ENCODE peak calls at places on chromosomes 1 and 21, in six cellular contexts. One of them, this sample, is unnamed. For H3K27me3, the result is how much of the 10 kb centered on the place peaks cover.

GRCh38 chr21:39630827-39631226 is 18.1 kb downstream of the B3GALT5 start:
- DNase-seq in effector memory CD4-positive, alpha-beta T cell: no peak
- DNase-seq in uterus: no peak
- DNase-seq in HCT116: no peak
- DNase-seq in fibroblast of lung: peak
- DNase-seq in GM23248: peak
- DNase-seq in this sample: no peak

GRCh38 chr1:51906306-51907078 is 28.0 kb upstream of the NRDC start:
- DNase-seq in effector memory CD4-positive, alpha-beta T cell: no peak
- DNase-seq in uterus: no peak
- DNase-seq in HCT116: no peak
- DNase-seq in fibroblast of lung: peak
- DNase-seq in GM23248: peak
- DNase-seq in this sample: no peak

GRCh38 chr1:64393790-64394189 is 76.1 kb upstream of the CACHD1 start:
- DNase-seq in effector memory CD4-positive, alpha-beta T cell: no peak
- DNase-seq in uterus: no peak
- DNase-seq in HCT116: no peak
- DNase-seq in fibroblast of lung: no peak
- DNase-seq in GM23248: no peak
- DNase-seq in this sample: no peak

GRCh38 chr21:33531007-33531406 is 10.9 kb downstream of the GART start:
- DNase-seq in effector memory CD4-positive, alpha-beta T cell: no peak
- DNase-seq in uterus: no peak
- DNase-seq in HCT116: no peak
- DNase-seq in fibroblast of lung: no peak
- DNase-seq in GM23248: no peak
- DNase-seq in this sample: no peak

GRCh38 chr1:218480137-218480536 is 135.0 kb downstream of the TGFB2 start:
- DNase-seq in effector memory CD4-positive, alpha-beta T cell: no peak
- DNase-seq in uterus: no peak
- DNase-seq in HCT116: no peak
- DNase-seq in fibroblast of lung: peak
- DNase-seq in GM23248: peak
- DNase-seq in this sample: no peak

GRCh38 chr1:36132029-36132428 is 7.0 kb upstream of the COL8A2 start:
- DNase-seq in effector memory CD4-positive, alpha-beta T cell: no peak
- DNase-seq in uterus: no peak
- DNase-seq in HCT116: no peak
- DNase-seq in fibroblast of lung: no peak
- DNase-seq in GM23248: no peak
- DNase-seq in this sample: no peak

GRCh38 chr1:234572966-234573365 is 37.0 kb downstream of the IRF2BP2 start:
- DNase-seq in effector memory CD4-positive, alpha-beta T cell: no peak
- DNase-seq in uterus: no peak
- DNase-seq in HCT116: no peak
- DNase-seq in fibroblast of lung: no peak
- DNase-seq in GM23248: no peak
- DNase-seq in this sample: no peak

GRCh38 chr1:27589841-27590426 is 14.0 kb downstream of the AHDC1 start:
- DNase-seq in effector memory CD4-positive, alpha-beta T cell: no peak
- DNase-seq in uterus: no peak
- DNase-seq in HCT116: no peak
- DNase-seq in fibroblast of lung: peak
- DNase-seq in GM23248: no peak
- DNase-seq in this sample: no peak

GRCh38 chr1:3869751-3870301 is 12.6 kb downstream of the DFFB start:
- DNase-seq in effector memory CD4-positive, alpha-beta T cell: no peak
- DNase-seq in uterus: no peak
- DNase-seq in HCT116: no peak
- DNase-seq in fibroblast of lung: no peak
- DNase-seq in GM23248: no peak
- DNase-seq in this sample: no peak

GRCh38 chr1:16189003-16189402 is 23.4 kb downstream of the ARHGEF19 start:
- DNase-seq in effector memory CD4-positive, alpha-beta T cell: no peak
- DNase-seq in uterus: no peak
- DNase-seq in HCT116: no peak
- DNase-seq in fibroblast of lung: peak
- DNase-seq in GM23248: peak
- DNase-seq in this sample: no peak

GRCh38 chr1:64663654-64664053 is 81.2 kb upstream of the RAVER2 start:
- DNase-seq in effector memory CD4-positive, alpha-beta T cell: no peak
- DNase-seq in uterus: no peak
- DNase-seq in HCT116: no peak
- DNase-seq in fibroblast of lung: no peak
- DNase-seq in GM23248: peak
- DNase-seq in this sample: peak

GRCh38 chr1:15282810-15283474 is 35.9 kb downstream of the FHAD1 start:
- DNase-seq in effector memory CD4-positive, alpha-beta T cell: no peak
- DNase-seq in uterus: no peak
- DNase-seq in HCT116: no peak
- DNase-seq in fibroblast of lung: no peak
- DNase-seq in GM23248: no peak
- DNase-seq in this sample: no peak

GRCh38 chr1:156854634-156855033 is 4.3 kb downstream of the INSRR start:
- DNase-seq in effector memory CD4-positive, alpha-beta T cell: no peak
- DNase-seq in uterus: no peak
- DNase-seq in HCT116: no peak
- DNase-seq in fibroblast of lung: no peak
- DNase-seq in GM23248: no peak
- DNase-seq in this sample: no peak

GRCh38 chr1:156849151-156849496 is 9.8 kb downstream of the INSRR start:
- DNase-seq in effector memory CD4-positive, alpha-beta T cell: no peak
- DNase-seq in uterus: no peak
- DNase-seq in HCT116: no peak
- DNase-seq in fibroblast of lung: no peak
- DNase-seq in GM23248: no peak
- DNase-seq in this sample: no peak

GRCh38 chr1:156853761-156854160 is 5.2 kb downstream of the INSRR start:
- DNase-seq in effector memory CD4-positive, alpha-beta T cell: no peak
- DNase-seq in uterus: no peak
- DNase-seq in HCT116: no peak
- DNase-seq in fibroblast of lung: no peak
- DNase-seq in GM23248: no peak
- DNase-seq in this sample: no peak

GRCh38 chr1:156852414-156852874 is 6.5 kb downstream of the INSRR start:
- DNase-seq in effector memory CD4-positive, alpha-beta T cell: no peak
- DNase-seq in uterus: no peak
- DNase-seq in HCT116: no peak
- DNase-seq in fibroblast of lung: peak
- DNase-seq in GM23248: peak
- DNase-seq in this sample: no peak

GRCh38 chr1:156851779-156852413 is 7.0 kb downstream of the INSRR start:
- DNase-seq in effector memory CD4-positive, alpha-beta T cell: no peak
- DNase-seq in uterus: no peak
- DNase-seq in HCT116: no peak
- DNase-seq in fibroblast of lung: no peak
- DNase-seq in GM23248: no peak
- DNase-seq in this sample: no peak
- H3K27me3 ChIP-seq in effector memory CD4-positive, alpha-beta T cell: under half
- H3K27me3 ChIP-seq in uterus: under half
- H3K27me3 ChIP-seq in HCT116: under half
- H3K27me3 ChIP-seq in fibroblast of lung: half or more
- H3K27me3 ChIP-seq in GM23248: under half
- H3K27me3 ChIP-seq in this sample: under half

DNA sequence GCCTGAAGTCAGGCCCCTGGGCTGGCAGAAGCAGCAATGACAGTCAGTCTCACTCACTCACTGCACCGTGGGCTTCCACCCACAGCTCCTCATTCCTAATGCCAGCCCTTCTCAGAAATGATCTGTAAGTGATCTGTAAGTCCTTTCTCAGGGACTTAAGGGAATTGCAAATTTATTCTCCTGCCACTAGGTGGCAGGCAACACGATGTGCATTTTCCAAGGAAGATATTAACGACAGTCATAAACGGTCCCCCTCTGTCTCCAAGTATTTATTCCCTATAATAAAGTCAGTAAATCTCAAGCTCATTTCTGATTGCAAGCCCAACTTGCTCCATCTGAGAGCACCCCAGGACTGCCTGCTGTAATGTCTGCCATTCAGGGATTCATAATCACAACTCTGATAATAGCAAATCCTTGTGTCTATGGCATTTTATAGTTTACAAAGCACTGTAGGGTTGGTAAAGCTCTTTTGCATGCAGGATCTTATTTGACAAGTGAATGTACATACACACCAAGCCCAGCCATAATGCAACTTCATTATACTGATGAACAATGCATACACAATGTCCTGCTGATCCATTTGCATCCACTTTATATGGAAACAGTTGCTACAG is 380.6 kb upstream of the CAMK1G start:
- DNase-seq in effector memory CD4-positive, alpha-beta T cell: no peak
- DNase-seq in uterus: no peak
- DNase-seq in HCT116: peak
- DNase-seq in fibroblast of lung: peak
- DNase-seq in GM23248: peak
- DNase-seq in this sample: peak
- H3K27me3 ChIP-seq in effector memory CD4-positive, alpha-beta T cell: under half
- H3K27me3 ChIP-seq in uterus: under half
- H3K27me3 ChIP-seq in HCT116: under half
- H3K27me3 ChIP-seq in fibroblast of lung: under half
- H3K27me3 ChIP-seq in GM23248: under half
- H3K27me3 ChIP-seq in this sample: under half

GRCh38 chr1:46466477-46467182 is 23.0 kb upstream of the DMBX1 start:
- DNase-seq in effector memory CD4-positive, alpha-beta T cell: no peak
- DNase-seq in uterus: no peak
- DNase-seq in HCT116: no peak
- DNase-seq in fibroblast of lung: no peak
- DNase-seq in GM23248: peak
- DNase-seq in this sample: peak
- H3K27me3 ChIP-seq in effector memory CD4-positive, alpha-beta T cell: under half
- H3K27me3 ChIP-seq in uterus: under half
- H3K27me3 ChIP-seq in HCT116: under half
- H3K27me3 ChIP-seq in fibroblast of lung: under half
- H3K27me3 ChIP-seq in GM23248: under half
- H3K27me3 ChIP-seq in this sample: half or more

GRCh38 chr1:39677645-39678044 is 5.7 kb upstream of the NT5C1A start:
- DNase-seq in effector memory CD4-positive, alpha-beta T cell: no peak
- DNase-seq in uterus: no peak
- DNase-seq in HCT116: no peak
- DNase-seq in fibroblast of lung: no peak
- DNase-seq in GM23248: no peak
- DNase-seq in this sample: no peak
- H3K27me3 ChIP-seq in effector memory CD4-positive, alpha-beta T cell: under half
- H3K27me3 ChIP-seq in uterus: under half
- H3K27me3 ChIP-seq in HCT116: under half
- H3K27me3 ChIP-seq in fibroblast of lung: under half
- H3K27me3 ChIP-seq in GM23248: under half
- H3K27me3 ChIP-seq in this sample: under half

DNA sequence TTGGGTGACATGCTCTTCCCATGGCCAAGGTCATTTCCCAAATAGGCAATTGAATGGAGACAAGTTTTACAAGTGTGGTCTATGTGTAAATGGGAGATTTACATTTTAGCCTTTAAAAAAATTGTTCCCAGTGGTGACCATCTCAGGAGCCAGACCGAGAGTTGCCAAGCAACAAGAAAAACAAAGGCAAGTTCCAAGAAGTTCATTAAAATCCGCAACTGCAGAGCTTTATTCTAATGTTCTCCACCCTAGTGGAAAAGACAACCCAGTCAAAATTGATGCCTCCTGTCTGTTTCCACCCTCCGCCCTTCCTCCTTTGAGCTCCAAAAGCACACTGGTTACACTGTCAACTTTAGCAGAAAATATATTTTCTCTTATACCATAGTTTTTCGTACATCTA is 33.2 kb upstream of the CD55 start:
- DNase-seq in effector memory CD4-positive, alpha-beta T cell: no peak
- DNase-seq in uterus: no peak
- DNase-seq in HCT116: no peak
- DNase-seq in fibroblast of lung: no peak
- DNase-seq in GM23248: no peak
- DNase-seq in this sample: no peak
- H3K27me3 ChIP-seq in effector memory CD4-positive, alpha-beta T cell: under half
- H3K27me3 ChIP-seq in uterus: under half
- H3K27me3 ChIP-seq in HCT116: under half
- H3K27me3 ChIP-seq in fibroblast of lung: under half
- H3K27me3 ChIP-seq in GM23248: under half
- H3K27me3 ChIP-seq in this sample: under half

GRCh38 chr1:24926596-24927249 is 3.4 kb downstream of the RUNX3 start:
- DNase-seq in effector memory CD4-positive, alpha-beta T cell: no peak
- DNase-seq in uterus: no peak
- DNase-seq in HCT116: no peak
- DNase-seq in fibroblast of lung: no peak
- DNase-seq in GM23248: peak
- DNase-seq in this sample: no peak

GRCh38 chr1:24927473-24927872 is 2.6 kb downstream of the RUNX3 start:
- DNase-seq in effector memory CD4-positive, alpha-beta T cell: no peak
- DNase-seq in uterus: no peak
- DNase-seq in HCT116: no peak
- DNase-seq in fibroblast of lung: no peak
- DNase-seq in GM23248: no peak
- DNase-seq in this sample: no peak

GRCh38 chr1:24929091-24929875 is 793 bp downstream of the RUNX3 start:
- DNase-seq in effector memory CD4-positive, alpha-beta T cell: peak
- DNase-seq in uterus: no peak
- DNase-seq in HCT116: no peak
- DNase-seq in fibroblast of lung: no peak
- DNase-seq in GM23248: peak
- DNase-seq in this sample: peak

GRCh38 chr1:24928631-24929090 is 1.4 kb downstream of the RUNX3 start:
- DNase-seq in effector memory CD4-positive, alpha-beta T cell: no peak
- DNase-seq in uterus: no peak
- DNase-seq in HCT116: no peak
- DNase-seq in fibroblast of lung: no peak
- DNase-seq in GM23248: peak
- DNase-seq in this sample: peak

GRCh38 chr1:24927886-24928630 is 2.0 kb downstream of the RUNX3 start:
- DNase-seq in effector memory CD4-positive, alpha-beta T cell: no peak
- DNase-seq in uterus: no peak
- DNase-seq in HCT116: no peak
- DNase-seq in fibroblast of lung: peak
- DNase-seq in GM23248: no peak
- DNase-seq in this sample: no peak
- H3K27me3 ChIP-seq in effector memory CD4-positive, alpha-beta T cell: under half
- H3K27me3 ChIP-seq in uterus: half or more
- H3K27me3 ChIP-seq in HCT116: under half
- H3K27me3 ChIP-seq in fibroblast of lung: half or more
- H3K27me3 ChIP-seq in GM23248: under half
- H3K27me3 ChIP-seq in this sample: under half

DNA sequence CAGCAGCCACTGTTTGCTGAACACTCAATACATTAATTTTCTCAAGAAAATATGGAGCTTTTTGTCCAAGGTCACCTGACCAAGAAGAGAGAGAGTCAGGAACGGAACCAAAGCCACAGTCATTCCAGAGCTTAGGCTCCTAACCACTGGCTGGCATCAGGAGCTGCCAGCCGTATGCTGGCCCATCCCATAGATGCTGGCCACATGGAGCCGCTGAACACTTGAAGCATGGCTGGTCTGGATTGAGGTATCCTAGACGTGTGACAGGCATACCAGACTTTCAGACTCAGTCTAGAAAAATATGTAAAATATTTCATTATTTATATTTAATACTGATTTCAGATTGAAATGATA is 458.7 kb downstream of the MATN1 start:
- DNase-seq in effector memory CD4-positive, alpha-beta T cell: no peak
- DNase-seq in uterus: no peak
- DNase-seq in HCT116: no peak
- DNase-seq in fibroblast of lung: no peak
- DNase-seq in GM23248: no peak
- DNase-seq in this sample: no peak
- H3K27me3 ChIP-seq in effector memory CD4-positive, alpha-beta T cell: under half
- H3K27me3 ChIP-seq in uterus: under half
- H3K27me3 ChIP-seq in HCT116: under half
- H3K27me3 ChIP-seq in fibroblast of lung: under half
- H3K27me3 ChIP-seq in GM23248: under half
- H3K27me3 ChIP-seq in this sample: under half

GRCh38 chr1:18657436-18658179 is 27.0 kb downstream of the PAX7 start:
- DNase-seq in effector memory CD4-positive, alpha-beta T cell: no peak
- DNase-seq in uterus: no peak
- DNase-seq in HCT116: no peak
- DNase-seq in fibroblast of lung: no peak
- DNase-seq in GM23248: no peak
- DNase-seq in this sample: no peak
- H3K27me3 ChIP-seq in effector memory CD4-positive, alpha-beta T cell: under half
- H3K27me3 ChIP-seq in uterus: under half
- H3K27me3 ChIP-seq in HCT116: under half
- H3K27me3 ChIP-seq in fibroblast of lung: under half
- H3K27me3 ChIP-seq in GM23248: under half
- H3K27me3 ChIP-seq in this sample: under half